ENCODE peak calls at places on chromosomes 6 and 20, in four cellular contexts. D, L, S and A are unnamed samples.

GRCh38 chr6:30818426-30818841 is 65.9 kb upstream of the DDR1 start:
- DNase-seq in L (no peak), S (no peak), D (no peak), A (no peak)

GRCh38 chr6:20909621-20910020 is 375.4 kb downstream of the CDKAL1 start:
- DNase-seq in L (no peak), S (no peak), D (no peak), A (no peak)

GRCh38 chr6:129115491-129115890 is 232.6 kb downstream of the LAMA2 start:
- DNase-seq in D (no peak), L (no peak), S (no peak), A (no peak)

GRCh38 chr6:133811557-133811956 is 77.4 kb upstream of the TCF21 start:
- DNase-seq in S (no peak), L (no peak), D (no peak), A (no peak)

GRCh38 chr6:104713982-104714381 is 145.7 kb downstream of the HACE1 start:
- DNase-seq in D (no peak), S (no peak), L (no peak), A (no peak)

GRCh38 chr6:36221674-36222073 is 25.1 kb downstream of the BRPF3 start:
- DNase-seq in L (no peak), S (no peak), D (no peak), A (no peak)

GRCh38 chr20:19875746-19876145 is 117.7 kb downstream of the RIN2 start:
- DNase-seq in L (no peak), S (no peak), D (no peak), A (no peak)

GRCh38 chr20:25032478-25033183 is 25.3 kb downstream of the ACSS1 start:
- DNase-seq in S (no peak), D (peak; percentile 35), L (no peak), A (peak; percentile 92)

GRCh38 chr6:8481727-8482126 is 46.4 kb upstream of the SLC35B3 start:
- DNase-seq in S (no peak), D (peak; percentile 83), L (no peak), A (peak; percentile 37)

GRCh38 chr20:43849496-43850197 is 65.0 kb upstream of the TOX2 start:
- DNase-seq in S (no peak), L (no peak), D (no peak), A (peak; percentile 59)

GRCh38 chr6:15947923-15948322 is 181.0 kb upstream of the MYLIP start:
- DNase-seq in S (no peak), D (no peak), L (no peak), A (no peak)

GRCh38 chr6:82331031-82331773 is 32.4 kb upstream of the TPBG start:
- DNase-seq in L (no peak), D (peak; percentile 40), S (no peak), A (peak; percentile 30)

GRCh38 chr20:61434361-61434781 is 182.3 kb downstream of the CDH4 start:
- DNase-seq in S (peak; percentile 15), L (no peak), D (no peak), A (no peak)

GRCh38 chr6:158027590-158028285 is 46.1 kb downstream of the SYNJ2 start:
- DNase-seq in L (no peak), D (no peak), S (peak; percentile 67), A (no peak)

GRCh38 chr6:113805836-113806500 is 51.2 kb upstream of the MARCKS start:
- DNase-seq in L (no peak), S (no peak), D (no peak), A (peak; percentile 55)

GRCh38 chr6:113802779-113803178 is 54.4 kb upstream of the MARCKS start:
- DNase-seq in L (no peak), D (no peak), S (no peak), A (no peak)

GRCh38 chr6:113809818-113810217 is 47.3 kb upstream of the MARCKS start:
- DNase-seq in D (no peak), S (no peak), L (no peak), A (no peak)

GRCh38 chr6:113805167-113805835 is 51.8 kb upstream of the MARCKS start:
- DNase-seq in S (no peak), D (no peak), L (no peak), A (no peak)
- H3K4me3 ChIP-seq in S (no peak overlapping the region), D (no peak overlapping the region), L (no peak overlapping the region), A (no peak overlapping the region)

DNA sequence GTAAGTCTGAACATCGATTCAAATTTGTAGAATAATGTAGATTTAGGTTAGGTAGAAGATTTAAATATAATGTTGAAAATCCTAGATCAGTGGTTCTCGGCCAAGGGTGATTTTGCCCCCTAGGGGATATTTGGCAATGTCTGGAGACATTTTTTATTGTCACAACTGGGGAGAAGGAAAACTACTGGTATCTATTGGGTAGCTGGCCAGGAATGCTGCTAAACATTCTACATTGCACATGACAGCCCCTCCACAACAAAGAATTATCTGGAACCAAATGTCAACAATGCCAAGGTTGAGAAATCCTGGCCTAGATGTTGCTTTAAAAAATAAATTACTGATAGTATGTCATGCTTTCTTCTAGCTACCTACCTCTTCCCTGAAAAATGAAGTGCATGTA is 76.1 kb downstream of the HIVEP2 start:
- DNase-seq in D (no peak), S (no peak), L (no peak), A (no peak)
- H3K4me1 ChIP-seq in D (peaks cover 12% of the 10 kb centered on the region), S (peaks cover 5% of the 10 kb centered on the region), L (peaks cover 68% of the 10 kb centered on the region), A (peaks cover 24% of the 10 kb centered on the region)

GRCh38 chr6:28710466-28711191 is 184.9 kb downstream of the GPX5 start:
- DNase-seq in S (no peak), L (no peak), D (peak; percentile 80), A (peak; percentile 6)
- H3K4me3 ChIP-seq in S (no peak overlapping the region), L (no peak overlapping the region), D (peak overlapping the region; percentile 93), A (no peak overlapping the region)

DNA sequence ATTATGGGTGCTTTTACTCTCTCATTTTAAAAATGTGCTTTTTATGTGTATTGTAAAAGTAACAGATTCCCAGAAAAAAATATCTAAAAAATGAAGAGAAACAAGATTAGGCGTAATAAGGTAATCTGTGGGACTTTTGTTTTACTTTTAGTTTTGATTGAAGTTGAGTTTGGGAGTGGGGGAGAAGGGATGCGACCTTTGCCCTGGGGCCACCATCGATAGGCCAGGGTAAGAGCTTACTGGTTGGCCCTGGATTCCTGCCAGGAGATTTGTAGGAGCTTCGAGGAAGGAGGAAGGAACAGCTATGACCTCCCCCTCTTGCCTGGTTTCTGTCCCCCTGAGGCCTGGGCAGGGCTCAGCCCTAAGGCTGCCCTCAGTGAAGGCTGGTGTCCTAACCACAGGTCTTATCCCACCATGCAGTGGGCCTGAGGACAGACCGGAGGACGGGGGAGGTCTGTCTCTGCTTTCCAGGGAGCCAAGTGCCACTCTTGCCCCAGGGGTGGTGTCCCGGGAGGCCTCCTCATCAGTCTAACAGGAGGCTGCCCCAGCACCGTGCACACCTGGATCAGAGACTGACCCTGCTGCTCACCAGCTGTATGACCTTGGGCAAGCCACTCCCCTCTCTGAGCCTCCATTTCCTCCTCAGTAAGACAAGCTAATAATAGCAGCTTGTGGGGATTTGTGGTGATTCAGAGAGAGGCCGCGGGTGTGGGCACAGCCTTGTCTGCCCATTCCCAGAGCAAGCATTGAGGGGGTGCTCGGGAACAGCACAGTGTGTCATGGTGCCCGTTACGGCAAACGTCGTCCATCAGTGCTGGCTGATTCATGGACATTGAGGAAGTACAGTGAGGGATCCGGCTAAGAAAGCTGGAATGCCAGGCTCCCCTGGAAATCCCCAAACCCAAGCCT is 21.2 kb downstream of the TGM2 start:
- DNase-seq in L (no peak), D (no peak), S (peak; percentile 93), A (peak; percentile 81)
- H3K4me1 ChIP-seq in L (no peaks in the 10 kb centered on the region), D (peaks cover 5% of the 10 kb centered on the region), S (peaks cover 36% of the 10 kb centered on the region), A (peaks cover 46% of the 10 kb centered on the region)